ENCODE peak calls at places on chromosomes 3 and 15, in five cellular contexts. O is endothelial cell of umbilical vein, A is stomach, N is GM23338, E is spleen. B is an unnamed sample.

GRCh38 chr3:120153294-120153693 is 59.0 kb upstream of the GSK3B start:
- DNase-seq in O (peak), E (no peak), A (no peak), N (no peak), B (no peak)

GRCh38 chr3:90015688-90016356 is 908.4 kb downstream of the EPHA3 start:
- DNase-seq in E (no peak), A (no peak), O (no peak), N (no peak), B (no peak)

GRCh38 chr3:27614592-27614991 is 107.5 kb downstream of the EOMES start:
- DNase-seq in E (no peak), N (peak), O (no peak), A (no peak), B (no peak)

GRCh38 chr15:58505581-58505980 is 73.8 kb downstream of the LIPC start:
- DNase-seq in A (no peak), N (no peak), O (no peak), E (no peak), B (no peak)

GRCh38 chr3:43865376-43865775 is 174.6 kb downstream of the ABHD5 start:
- DNase-seq in O (no peak), A (no peak), E (peak), N (no peak), B (no peak)

GRCh38 chr3:141648055-141648910 is 89.8 kb upstream of the RNF7 start:
- DNase-seq in N (no peak), E (no peak), A (no peak), O (no peak), B (no peak)

GRCh38 chr3:52017467-52018065 is 21.9 kb upstream of the RPL29 start:
- DNase-seq in O (no peak), E (no peak), N (no peak), A (no peak), B (no peak)

GRCh38 chr3:187738400-187739124 is 6.7 kb downstream of the BCL6 start:
- DNase-seq in O (peak), A (peak), N (peak), E (peak), B (peak)

GRCh38 chr15:23069496-23070166 is 30.3 kb upstream of the TUBGCP5 start:
- DNase-seq in O (no peak), E (no peak), N (peak), A (no peak), B (no peak)

GRCh38 chr3:9534429-9534828 is 19.2 kb downstream of the LHFPL4 start:
- DNase-seq in N (no peak), O (no peak), A (no peak), E (no peak), B (no peak)

GRCh38 chr15:89400997-89401590 is 66.5 kb upstream of the POLG start:
- DNase-seq in E (no peak), A (no peak), O (no peak), N (no peak), B (no peak)

GRCh38 chr3:122562923-122563716 is 980 bp downstream of the PARP9 start:
- DNase-seq in E (no peak), O (no peak), A (no peak), N (no peak), B (no peak)

GRCh38 chr3:100260081-100260684 is 609 bp upstream of the TBC1D23 start:
- DNase-seq in N (peak), E (peak), O (no peak), A (no peak), B (peak)

GRCh38 chr3:61637088-61638051 is 76.0 kb downstream of the PTPRG start:
- DNase-seq in O (peak), E (no peak), N (no peak), A (peak), B (no peak)

GRCh38 chr15:59256538-59256937 is 49.9 kb downstream of the LDHAL6B start:
- DNase-seq in E (no peak), A (no peak), N (no peak), O (no peak), B (no peak)

GRCh38 chr3:149087208-149087607 is 875 bp upstream of the HLTF start:
- DNase-seq in E (no peak), N (peak), O (no peak), A (no peak), B (no peak)

GRCh38 chr15:79427781-79428598 is 4.1 kb upstream of the MINAR1 start:
- DNase-seq in A (no peak), E (no peak), N (no peak), O (no peak), B (no peak)

GRCh38 chr3:150610785-150611184 is 7.7 kb downstream of the SELENOT start:
- DNase-seq in A (no peak), O (no peak), N (no peak), E (no peak), B (no peak)

GRCh38 chr3:136186330-136186729 is 9.8 kb downstream of the MSL2 start:
- DNase-seq in E (no peak), N (peak), A (peak), O (no peak), B (no peak)

GRCh38 chr3:15114466-15115358 is 15.8 kb upstream of the RBSN start:
- DNase-seq in E (no peak), A (no peak), O (no peak), N (no peak), B (no peak)

GRCh38 chr3:60932669-60933068 is 318.6 kb downstream of the FHIT start:
- DNase-seq in O (no peak), A (no peak), N (no peak), E (no peak), B (no peak)

GRCh38 chr3:106943071-106943470 is 434.2 kb upstream of the CCDC54 start:
- DNase-seq in E (no peak), O (no peak), A (no peak), N (no peak), B (no peak)

GRCh38 chr3:169146112-169146665 is 517.3 kb downstream of the MECOM start:
- DNase-seq in O (peak), A (peak), N (peak), E (peak), B (no peak)

GRCh38 chr15:73993211-73993994 is 1.1 kb upstream of the PML start:
- DNase-seq in E (no peak), A (no peak), N (no peak), O (no peak), B (no peak)

GRCh38 chr15:38176155-38176554 is 76.5 kb upstream of the SPRED1 start:
- DNase-seq in N (no peak), E (no peak), O (no peak), A (no peak), B (no peak)

GRCh38 chr3:188533612-188534357 is 379.8 kb downstream of the LPP start:
- DNase-seq in A (no peak), O (no peak), E (no peak), N (no peak), B (no peak)

GRCh38 chr3:149657796-149658443 is at the start of gene WWTR1:
- DNase-seq in A (peak), E (peak), O (peak), N (peak), B (peak)

GRCh38 chr15:40295297-40295696 is 12.4 kb upstream of the ANKRD63 start:
- DNase-seq in A (no peak), E (peak), O (no peak), N (no peak), B (no peak)

GRCh38 chr15:38905634-38906033 is 341.0 kb upstream of the RASGRP1 start:
- DNase-seq in N (no peak), E (no peak), A (no peak), O (no peak), B (no peak)

GRCh38 chr3:42668403-42668740 is 14.9 kb downstream of the ZBTB47 start:
- DNase-seq in A (peak), O (no peak), E (no peak), N (no peak), B (no peak)
- TF ChIP-seq CTCF in A (no peak), O (no peak), E (no peak), N (no peak), B (no peak)

GRCh38 chr15:48823706-48824105 is 12.8 kb upstream of the CEP152 start:
- DNase-seq in N (no peak), E (no peak), O (no peak), A (no peak), B (no peak)
- TF ChIP-seq POLR2AphosphoS5 in N (no peak), E (no peak), O (no peak), A (no peak), B (no peak)

DNA sequence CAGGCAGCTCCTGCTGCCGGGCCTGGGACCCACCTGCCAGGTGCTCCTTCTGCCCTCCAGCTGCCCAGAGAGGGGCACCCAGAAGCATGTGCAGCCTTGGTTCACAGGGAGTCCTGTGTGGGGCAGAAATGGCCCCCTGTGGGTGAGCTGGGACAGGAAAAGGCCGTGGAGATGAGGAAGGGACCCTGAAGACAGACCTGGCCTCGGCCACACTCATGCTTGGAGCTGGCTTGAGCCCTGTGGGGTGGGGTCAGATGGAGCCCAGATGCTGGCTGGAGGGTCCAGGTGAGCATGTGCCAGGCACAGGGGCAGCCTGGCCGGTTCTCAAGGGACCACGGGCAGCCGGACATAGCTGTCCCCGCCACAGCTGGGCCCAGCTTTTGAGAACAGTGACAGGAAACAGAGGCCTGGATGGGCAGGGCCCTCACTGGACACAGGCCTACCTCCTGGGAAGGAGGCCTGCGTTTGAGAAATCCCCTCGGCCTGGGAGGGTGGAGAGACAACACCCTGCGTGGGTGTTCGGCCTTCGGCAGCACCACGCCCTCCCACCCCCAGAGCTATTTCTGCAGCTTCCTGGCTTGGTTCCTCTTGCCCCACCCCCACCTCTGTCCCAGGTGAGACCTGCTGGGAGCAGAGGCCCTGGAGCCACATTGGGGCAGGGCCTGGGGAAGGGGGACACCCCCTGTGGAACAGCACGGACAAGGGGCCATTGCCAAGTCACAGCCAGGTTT is 132.6 kb upstream of the MEF2A start:
- DNase-seq in O (no peak), N (no peak), E (peak), A (no peak), B (peak)
- TF ChIP-seq CTCF in O (no peak), N (no peak), E (no peak), A (no peak), B (no peak)

DNA sequence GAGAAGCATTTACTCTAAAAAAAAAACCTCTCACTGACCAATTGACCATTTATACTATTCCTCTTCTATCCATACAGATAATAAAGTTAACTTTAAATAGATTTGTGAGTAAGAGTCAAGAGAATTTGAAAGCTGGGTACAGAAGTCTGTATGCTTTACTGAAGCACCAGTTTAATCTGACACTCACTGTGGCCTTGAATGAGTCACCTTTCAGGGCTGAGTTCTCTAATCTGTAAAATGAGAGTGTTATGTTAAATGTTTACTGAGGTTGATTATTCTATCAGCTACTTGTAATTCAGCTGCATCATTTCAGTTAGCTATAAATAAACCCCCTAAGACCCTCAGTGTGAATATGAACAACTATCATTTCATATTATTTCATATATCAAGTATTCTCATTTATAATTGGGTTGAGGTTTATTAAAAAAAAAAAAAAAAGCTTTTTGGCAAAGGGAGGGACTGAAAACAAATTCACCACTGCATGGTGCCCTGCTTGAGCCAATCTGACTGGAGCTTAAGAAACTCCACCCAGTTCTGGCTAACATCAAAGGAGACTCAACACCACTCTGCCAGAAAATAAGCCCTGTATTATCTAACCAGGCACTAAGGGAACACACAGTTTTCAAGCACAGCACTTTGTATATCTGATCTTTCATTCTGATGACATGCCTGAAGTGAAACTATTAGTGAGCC is 2.8 kb downstream of the MAP4 start:
- DNase-seq in O (peak), E (no peak), A (peak), N (no peak), B (no peak)
- TF ChIP-seq POLR2AphosphoS5 in O (no peak), E (no peak), A (peak), N (no peak), B (no peak)

GRCh38 chr3:162400697-162401096 is 904.1 kb downstream of the OTOL1 start:
- DNase-seq in A (no peak), O (no peak), N (no peak), E (no peak), B (no peak)
- TF ChIP-seq CTCF in A (no peak), O (no peak), N (no peak), E (no peak), B (no peak)

DNA sequence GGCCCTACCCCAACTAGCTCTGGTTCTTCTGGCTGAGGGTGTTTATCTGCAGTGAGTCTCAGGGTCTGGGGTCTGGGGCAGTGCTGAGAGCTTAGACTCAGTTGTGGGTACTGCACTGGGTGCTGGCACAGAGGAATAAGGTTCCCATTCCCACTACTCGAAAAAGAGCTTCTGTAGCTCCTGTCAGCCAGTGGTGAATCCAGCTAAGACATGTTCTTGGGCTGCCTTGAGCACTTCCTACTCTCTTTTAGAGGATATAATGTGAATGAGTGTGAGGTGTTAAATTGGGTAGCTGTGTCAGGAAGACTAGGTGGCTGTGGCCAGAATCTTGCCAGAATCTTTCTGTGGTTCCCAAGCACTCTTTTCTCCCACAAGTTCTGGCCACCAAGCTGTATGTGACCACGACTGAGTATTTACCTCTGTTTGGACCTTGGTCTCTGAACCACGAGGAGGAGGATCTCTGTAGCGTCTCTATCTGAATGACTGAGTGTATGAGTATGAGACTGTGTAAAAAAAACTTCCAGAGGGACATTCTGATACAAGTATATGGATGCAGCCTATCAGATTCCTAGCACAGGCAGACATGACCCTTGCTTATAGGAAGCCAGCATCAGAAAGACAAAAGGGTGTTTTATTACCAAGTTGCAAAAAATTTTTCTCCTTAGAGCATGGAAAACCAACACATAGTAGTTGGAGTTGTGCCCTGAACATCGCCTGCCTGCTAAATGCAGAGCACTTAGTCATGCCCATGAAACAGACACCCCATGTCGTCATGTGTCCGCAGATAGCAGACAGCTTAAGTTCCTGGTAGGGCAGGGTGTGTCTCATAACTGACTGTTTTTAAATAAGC is 30.6 kb downstream of the DAG1 start:
- DNase-seq in O (peak), A (peak), E (no peak), N (no peak), B (peak)
- TF ChIP-seq POLR2AphosphoS5 in O (no peak), A (peak), E (no peak), N (no peak), B (no peak)

GRCh38 chr3:13772321-13772745 is 107.5 kb downstream of the WNT7A start:
- DNase-seq in A (peak), E (no peak), N (no peak), O (no peak), B (no peak)

GRCh38 chr3:13780432-13781173 is 99.3 kb downstream of the WNT7A start:
- DNase-seq in A (peak), N (no peak), O (no peak), E (no peak), B (peak)

GRCh38 chr3:13772885-13773745 is 106.8 kb downstream of the WNT7A start:
- DNase-seq in O (no peak), N (no peak), E (no peak), A (peak), B (no peak)

GRCh38 chr3:13771496-13771895 is 108.4 kb downstream of the WNT7A start:
- DNase-seq in A (peak), N (no peak), O (no peak), E (no peak), B (no peak)

DNA sequence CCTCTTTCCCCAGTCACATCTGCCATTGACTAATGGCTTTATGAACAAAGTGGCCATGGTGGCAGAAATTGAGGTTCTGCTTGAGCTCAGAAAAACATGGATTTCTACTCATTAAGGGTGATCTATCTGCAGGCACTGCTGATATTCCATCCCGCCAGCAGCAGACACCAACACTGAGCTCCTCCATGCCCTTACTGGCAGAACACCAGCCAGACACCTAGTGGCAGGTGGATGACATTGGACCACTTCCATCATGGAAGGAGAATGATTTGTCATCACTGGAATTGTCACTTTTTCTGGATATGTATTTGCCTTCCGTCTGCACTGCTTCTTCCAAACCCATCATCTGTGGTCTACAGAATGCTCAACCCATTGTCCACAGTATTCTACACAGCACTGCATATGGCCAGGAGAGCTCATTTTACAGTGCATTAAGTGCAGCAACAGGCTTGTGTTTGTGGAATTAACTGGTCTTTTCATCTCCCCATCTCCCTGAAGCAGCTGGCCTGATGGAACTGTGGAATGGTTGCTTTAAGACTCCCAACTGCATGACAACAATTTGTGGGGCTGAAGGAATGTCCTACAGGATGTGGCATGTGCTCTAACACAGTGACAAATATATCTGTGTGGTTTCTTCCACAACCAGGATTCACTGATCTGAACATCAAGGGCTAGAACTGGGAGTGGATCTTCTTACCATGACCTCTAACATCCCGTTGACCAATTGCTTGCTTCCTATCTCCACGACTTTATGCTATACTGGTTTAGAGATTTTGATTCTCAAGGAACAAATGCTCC is 103.4 kb downstream of the WNT7A start:
- DNase-seq in O (no peak), N (no peak), A (peak), E (no peak), B (no peak)
- TF ChIP-seq CTCF in O (no peak), N (peak), A (no peak), E (no peak), B (no peak)

DNA sequence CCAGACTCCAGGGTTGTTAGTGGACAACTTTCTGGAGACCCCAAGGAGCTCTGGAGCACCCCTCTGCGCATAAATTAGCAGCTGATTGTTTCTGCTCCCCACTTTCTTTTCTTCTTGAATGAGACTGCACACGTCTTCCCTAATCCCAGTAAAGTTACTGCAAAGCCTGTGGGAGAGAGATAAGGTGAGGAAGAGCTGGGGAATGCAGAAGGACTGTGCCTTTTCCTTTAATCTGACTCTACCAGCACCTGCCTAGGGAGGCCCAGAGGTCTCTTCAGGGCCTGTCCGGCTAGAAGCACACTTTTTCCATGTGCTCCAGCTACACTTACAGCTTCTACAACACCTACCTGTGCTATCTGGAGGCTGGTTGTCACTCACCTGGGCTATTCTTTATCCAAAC is 143.8 kb downstream of the KCNMB2 start:
- DNase-seq in O (no peak), A (no peak), N (no peak), E (no peak), B (no peak)
- TF ChIP-seq POLR2AphosphoS5 in O (no peak), A (no peak), N (no peak), E (no peak), B (no peak)

GRCh38 chr15:64453689-64454037 is 6.7 kb upstream of the ZNF609 start:
- DNase-seq in N (no peak), E (no peak), O (no peak), A (no peak), B (no peak)
- TF ChIP-seq CTCF in N (no peak), E (no peak), O (no peak), A (no peak), B (no peak)